ENCODE peak calls at places on chromosome 10, in seven cellular contexts. One of them, this sample, is unnamed.

GRCh38 chr10:132994811-132995210 is 52.4 kb upstream of the CFAP46 start:
- DNase-seq in mesenchymal stem cell: no peak
- DNase-seq in dorsolateral prefrontal cortex: no peak
- DNase-seq in suprapubic skin: no peak
- DNase-seq in PC-3: no peak
- DNase-seq in A549: no peak
- DNase-seq in aorta: no peak
- DNase-seq in this sample: no peak

GRCh38 chr10:126041804-126042231 is 145.5 kb downstream of the FANK1 start:
- DNase-seq in mesenchymal stem cell: peak
- DNase-seq in dorsolateral prefrontal cortex: peak
- DNase-seq in suprapubic skin: peak
- DNase-seq in PC-3: no peak
- DNase-seq in A549: peak
- DNase-seq in aorta: peak
- DNase-seq in this sample: peak

GRCh38 chr10:42986618-42987017 is 90.3 kb upstream of the RET start:
- DNase-seq in mesenchymal stem cell: no peak
- DNase-seq in dorsolateral prefrontal cortex: no peak
- DNase-seq in suprapubic skin: no peak
- DNase-seq in PC-3: no peak
- DNase-seq in A549: no peak
- DNase-seq in aorta: no peak
- DNase-seq in this sample: no peak

GRCh38 chr10:20489961-20490360 is 407.1 kb downstream of the NEBL start:
- DNase-seq in mesenchymal stem cell: peak
- DNase-seq in dorsolateral prefrontal cortex: no peak
- DNase-seq in suprapubic skin: no peak
- DNase-seq in PC-3: no peak
- DNase-seq in A549: no peak
- DNase-seq in aorta: no peak
- DNase-seq in this sample: no peak

GRCh38 chr10:69382382-69383117 is 34.2 kb downstream of the TACR2 start:
- DNase-seq in mesenchymal stem cell: peak
- DNase-seq in dorsolateral prefrontal cortex: no peak
- DNase-seq in suprapubic skin: no peak
- DNase-seq in PC-3: peak
- DNase-seq in A549: peak
- DNase-seq in aorta: no peak
- DNase-seq in this sample: no peak

GRCh38 chr10:29765330-29765729 is 130.6 kb upstream of the SVIL start:
- DNase-seq in mesenchymal stem cell: no peak
- DNase-seq in dorsolateral prefrontal cortex: no peak
- DNase-seq in suprapubic skin: no peak
- DNase-seq in PC-3: no peak
- DNase-seq in A549: no peak
- DNase-seq in aorta: no peak
- DNase-seq in this sample: no peak

GRCh38 chr10:114575417-114576131 is 82.5 kb downstream of the ABLIM1 start:
- DNase-seq in mesenchymal stem cell: no peak
- DNase-seq in dorsolateral prefrontal cortex: no peak
- DNase-seq in suprapubic skin: no peak
- DNase-seq in PC-3: no peak
- DNase-seq in A549: no peak
- DNase-seq in aorta: no peak
- DNase-seq in this sample: no peak

GRCh38 chr10:8053446-8054242 is 844 bp upstream of the GATA3 start:
- DNase-seq in mesenchymal stem cell: peak
- DNase-seq in dorsolateral prefrontal cortex: peak
- DNase-seq in suprapubic skin: no peak
- DNase-seq in PC-3: peak
- DNase-seq in A549: peak
- DNase-seq in aorta: peak
- DNase-seq in this sample: peak

GRCh38 chr10:64173826-64174225 is 652.6 kb downstream of the REEP3 start:
- DNase-seq in mesenchymal stem cell: no peak
- DNase-seq in dorsolateral prefrontal cortex: no peak
- DNase-seq in suprapubic skin: no peak
- DNase-seq in PC-3: no peak
- DNase-seq in A549: no peak
- DNase-seq in aorta: no peak
- DNase-seq in this sample: no peak

GRCh38 chr10:71220689-71221540 is 8.5 kb downstream of the UNC5B start:
- DNase-seq in mesenchymal stem cell: peak
- DNase-seq in dorsolateral prefrontal cortex: no peak
- DNase-seq in suprapubic skin: peak
- DNase-seq in PC-3: no peak
- DNase-seq in A549: no peak
- DNase-seq in aorta: peak
- DNase-seq in this sample: no peak

GRCh38 chr10:72736176-72736795 is 44.3 kb downstream of the MCU start:
- DNase-seq in mesenchymal stem cell: peak
- DNase-seq in dorsolateral prefrontal cortex: no peak
- DNase-seq in suprapubic skin: no peak
- DNase-seq in PC-3: no peak
- DNase-seq in A549: peak
- DNase-seq in aorta: no peak
- DNase-seq in this sample: peak

GRCh38 chr10:75062900-75063299 is 48.6 kb upstream of the SAMD8 start:
- DNase-seq in mesenchymal stem cell: no peak
- DNase-seq in dorsolateral prefrontal cortex: no peak
- DNase-seq in suprapubic skin: no peak
- DNase-seq in PC-3: no peak
- DNase-seq in A549: no peak
- DNase-seq in aorta: no peak
- DNase-seq in this sample: no peak

GRCh38 chr10:38038107-38038931 is 27.8 kb downstream of the ZNF33A start:
- DNase-seq in mesenchymal stem cell: peak
- DNase-seq in dorsolateral prefrontal cortex: no peak
- DNase-seq in suprapubic skin: no peak
- DNase-seq in PC-3: no peak
- DNase-seq in A549: no peak
- DNase-seq in aorta: no peak
- DNase-seq in this sample: no peak

GRCh38 chr10:75145590-75145989 is 34.1 kb downstream of the SAMD8 start:
- DNase-seq in mesenchymal stem cell: no peak
- DNase-seq in dorsolateral prefrontal cortex: no peak
- DNase-seq in suprapubic skin: no peak
- DNase-seq in PC-3: no peak
- DNase-seq in A549: no peak
- DNase-seq in aorta: no peak
- DNase-seq in this sample: no peak

GRCh38 chr10:125627646-125628045 is 55.3 kb downstream of the TEX36 start:
- DNase-seq in mesenchymal stem cell: no peak
- DNase-seq in dorsolateral prefrontal cortex: no peak
- DNase-seq in suprapubic skin: no peak
- DNase-seq in PC-3: no peak
- DNase-seq in A549: no peak
- DNase-seq in aorta: no peak
- DNase-seq in this sample: no peak

GRCh38 chr10:30782543-30783461 is 153.2 kb upstream of the LYZL2 start:
- DNase-seq in mesenchymal stem cell: peak
- DNase-seq in dorsolateral prefrontal cortex: no peak
- DNase-seq in suprapubic skin: no peak
- DNase-seq in PC-3: peak
- DNase-seq in A549: no peak
- DNase-seq in aorta: no peak
- DNase-seq in this sample: no peak

GRCh38 chr10:118373786-118374185 is 31.7 kb upstream of the FAM204A start:
- DNase-seq in mesenchymal stem cell: peak
- DNase-seq in dorsolateral prefrontal cortex: no peak
- DNase-seq in suprapubic skin: no peak
- DNase-seq in PC-3: peak
- DNase-seq in A549: peak
- DNase-seq in aorta: no peak
- DNase-seq in this sample: no peak

GRCh38 chr10:74419491-74420466 is 268.8 kb downstream of the ADK start:
- DNase-seq in mesenchymal stem cell: peak
- DNase-seq in dorsolateral prefrontal cortex: no peak
- DNase-seq in suprapubic skin: no peak
- DNase-seq in PC-3: peak
- DNase-seq in A549: peak
- DNase-seq in aorta: no peak
- DNase-seq in this sample: no peak

GRCh38 chr10:79052311-79053080 is 16.3 kb upstream of the ZMIZ1 start:
- DNase-seq in mesenchymal stem cell: peak
- DNase-seq in dorsolateral prefrontal cortex: no peak
- DNase-seq in suprapubic skin: peak
- DNase-seq in PC-3: peak
- DNase-seq in A549: peak
- DNase-seq in aorta: peak
- DNase-seq in this sample: peak

GRCh38 chr10:79322616-79323566 is 24.4 kb upstream of the PPIF start:
- DNase-seq in mesenchymal stem cell: peak
- DNase-seq in dorsolateral prefrontal cortex: no peak
- DNase-seq in suprapubic skin: no peak
- DNase-seq in PC-3: peak
- DNase-seq in A549: no peak
- DNase-seq in aorta: peak
- DNase-seq in this sample: no peak

DNA sequence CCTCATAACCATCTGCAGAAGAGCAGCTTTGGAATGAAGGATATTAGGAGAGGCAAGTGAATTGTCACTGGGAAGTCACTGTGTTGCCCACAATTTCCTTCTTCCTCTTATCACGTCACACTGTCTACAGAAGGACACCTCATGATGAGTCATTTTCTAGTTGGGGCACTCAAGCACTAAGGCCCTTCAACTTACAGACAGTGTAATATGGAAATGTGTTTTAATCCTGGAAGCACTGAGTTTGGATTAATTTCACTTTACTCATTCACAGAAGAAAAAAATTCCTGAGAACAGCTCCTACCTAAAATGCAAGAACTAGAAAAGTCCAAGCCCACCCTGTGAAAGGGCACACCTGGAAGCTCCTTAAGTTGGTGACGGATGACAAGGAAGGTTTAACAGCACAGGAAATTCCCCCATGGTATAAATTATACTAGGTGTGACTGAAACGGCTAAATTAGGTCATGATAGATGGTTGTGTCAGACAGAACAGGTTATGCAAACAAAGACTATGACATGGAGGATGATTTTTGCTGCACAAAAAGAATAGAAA is 56.6 kb downstream of the PARD3 start:
- DNase-seq in mesenchymal stem cell: peak
- DNase-seq in dorsolateral prefrontal cortex: no peak
- DNase-seq in suprapubic skin: no peak
- DNase-seq in PC-3: peak
- DNase-seq in A549: peak
- DNase-seq in aorta: no peak
- DNase-seq in this sample: peak
- H3K27ac ChIP-seq in mesenchymal stem cell: peak
- H3K27ac ChIP-seq in dorsolateral prefrontal cortex: no peak
- H3K27ac ChIP-seq in suprapubic skin: peak
- H3K27ac ChIP-seq in PC-3: peak
- H3K27ac ChIP-seq in A549: peak
- H3K27ac ChIP-seq in aorta: no peak
- H3K27ac ChIP-seq in this sample: peak

GRCh38 chr10:48939790-48940325 is at the start of gene LRRC18:
- DNase-seq in mesenchymal stem cell: no peak
- DNase-seq in dorsolateral prefrontal cortex: no peak
- DNase-seq in suprapubic skin: peak
- DNase-seq in PC-3: no peak
- DNase-seq in A549: no peak
- DNase-seq in aorta: no peak
- DNase-seq in this sample: no peak
- H3K27ac ChIP-seq in mesenchymal stem cell: no peak
- H3K27ac ChIP-seq in dorsolateral prefrontal cortex: no peak
- H3K27ac ChIP-seq in suprapubic skin: no peak
- H3K27ac ChIP-seq in PC-3: no peak
- H3K27ac ChIP-seq in A549: no peak
- H3K27ac ChIP-seq in aorta: no peak
- H3K27ac ChIP-seq in this sample: no peak

DNA sequence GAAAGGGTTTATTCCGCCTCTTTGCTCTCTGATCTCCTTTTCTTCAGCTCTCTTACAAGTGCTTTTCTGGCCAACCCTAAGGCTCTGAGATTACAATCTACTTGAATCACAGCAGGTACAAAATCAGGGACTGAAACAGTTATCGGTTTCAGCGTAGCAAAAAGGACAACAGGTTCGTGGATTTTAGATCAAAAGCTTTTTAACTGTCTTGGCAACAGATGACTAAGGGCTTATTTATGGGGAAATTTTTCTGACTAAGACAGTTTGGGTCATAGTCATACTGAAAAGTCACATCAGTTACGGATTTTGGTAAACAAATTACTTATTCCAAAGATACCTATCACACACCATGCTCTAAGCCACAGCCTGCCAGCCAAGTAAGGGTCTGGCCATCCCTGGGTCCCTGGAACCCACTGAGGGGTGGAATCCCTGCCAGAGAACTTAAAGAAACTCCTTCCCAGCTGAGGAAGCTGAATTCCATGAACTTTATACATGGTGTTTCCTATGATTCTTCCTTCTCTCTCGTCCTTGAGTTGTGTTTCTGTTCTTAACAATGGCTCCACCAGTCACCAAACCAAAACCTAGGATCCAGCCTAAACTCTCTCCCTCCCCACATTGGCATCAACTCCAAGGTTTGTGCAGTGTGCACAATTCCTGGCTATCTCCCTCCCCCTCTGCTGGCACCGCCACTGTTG is 169.3 kb downstream of the FAM107B start:
- DNase-seq in mesenchymal stem cell: peak
- DNase-seq in dorsolateral prefrontal cortex: no peak
- DNase-seq in suprapubic skin: no peak
- DNase-seq in PC-3: peak
- DNase-seq in A549: peak
- DNase-seq in aorta: no peak
- DNase-seq in this sample: no peak
- H3K27ac ChIP-seq in mesenchymal stem cell: peak
- H3K27ac ChIP-seq in dorsolateral prefrontal cortex: peak
- H3K27ac ChIP-seq in suprapubic skin: peak
- H3K27ac ChIP-seq in PC-3: peak
- H3K27ac ChIP-seq in A549: peak
- H3K27ac ChIP-seq in aorta: no peak
- H3K27ac ChIP-seq in this sample: peak

GRCh38 chr10:28385748-28386507 is 83.1 kb upstream of the MPP7 start:
- DNase-seq in mesenchymal stem cell: no peak
- DNase-seq in dorsolateral prefrontal cortex: no peak
- DNase-seq in suprapubic skin: no peak
- DNase-seq in PC-3: no peak
- DNase-seq in A549: no peak
- DNase-seq in aorta: no peak
- DNase-seq in this sample: no peak

GRCh38 chr10:28387141-28387540 is 84.3 kb upstream of the MPP7 start:
- DNase-seq in mesenchymal stem cell: no peak
- DNase-seq in dorsolateral prefrontal cortex: no peak
- DNase-seq in suprapubic skin: no peak
- DNase-seq in PC-3: no peak
- DNase-seq in A549: peak
- DNase-seq in aorta: no peak
- DNase-seq in this sample: no peak

GRCh38 chr10:28382520-28383269 is 79.8 kb upstream of the MPP7 start:
- DNase-seq in mesenchymal stem cell: peak
- DNase-seq in dorsolateral prefrontal cortex: no peak
- DNase-seq in suprapubic skin: no peak
- DNase-seq in PC-3: peak
- DNase-seq in A549: peak
- DNase-seq in aorta: no peak
- DNase-seq in this sample: peak

GRCh38 chr10:28384557-28384956 is 81.7 kb upstream of the MPP7 start:
- DNase-seq in mesenchymal stem cell: no peak
- DNase-seq in dorsolateral prefrontal cortex: no peak
- DNase-seq in suprapubic skin: no peak
- DNase-seq in PC-3: no peak
- DNase-seq in A549: no peak
- DNase-seq in aorta: no peak
- DNase-seq in this sample: no peak

GRCh38 chr10:28386508-28386868 is 83.6 kb upstream of the MPP7 start:
- DNase-seq in mesenchymal stem cell: no peak
- DNase-seq in dorsolateral prefrontal cortex: no peak
- DNase-seq in suprapubic skin: no peak
- DNase-seq in PC-3: no peak
- DNase-seq in A549: no peak
- DNase-seq in aorta: no peak
- DNase-seq in this sample: no peak
- H3K27ac ChIP-seq in mesenchymal stem cell: no peak
- H3K27ac ChIP-seq in dorsolateral prefrontal cortex: no peak
- H3K27ac ChIP-seq in suprapubic skin: peak
- H3K27ac ChIP-seq in PC-3: no peak
- H3K27ac ChIP-seq in A549: no peak
- H3K27ac ChIP-seq in aorta: no peak
- H3K27ac ChIP-seq in this sample: no peak

This sample was measured in hepatocyte.